ENCODE peak calls at places on chromosome 9, in four cellular contexts. X is DMS 273 treated with DMSO at 0.1 percent for 48 hours, B is KBM-7, P is neuronal stem cell. O is an unnamed sample.

GRCh38 chr9:131046093-131046380 is 37.1 kb downstream of the LAMC3 start:
- DNase-seq in X (no peak), B (no peak), P (no peak), O (no peak)

GRCh38 chr9:123615381-123615780 is 259.4 kb downstream of the CRB2 start:
- DNase-seq in X (no peak), B (no peak), P (no peak), O (no peak)

GRCh38 chr9:20024159-20024571 is 235.3 kb upstream of the SLC24A2 start:
- DNase-seq in X (no peak), B (no peak), P (no peak), O (no peak)

GRCh38 chr9:134811673-134812668 is 68.6 kb upstream of the FCN2 start:
- DNase-seq in X (peak; percentile 13), B (no peak), P (peak; percentile 42), O (no peak)

GRCh38 chr9:121160025-121160424 is 41.6 kb downstream of the RAB14 start:
- DNase-seq in X (no peak), B (peak; percentile 86), P (no peak), O (no peak)

GRCh38 chr9:70504814-70505213 is 90.4 kb upstream of the KLF9 start:
- DNase-seq in X (no peak), B (peak; percentile 62), P (no peak), O (no peak)

GRCh38 chr9:107465467-107466451 is 23.8 kb downstream of the KLF4 start:
- DNase-seq in X (no peak), B (peak; percentile 54), P (peak; percentile 51), O (no peak)

GRCh38 chr9:72579190-72579589 is 57.8 kb downstream of the TMC1 start:
- DNase-seq in X (no peak), B (no peak), P (no peak), O (no peak)

GRCh38 chr9:36905101-36906066 is 128.7 kb downstream of the PAX5 start:
- DNase-seq in X (no peak), B (no peak), P (no peak), O (no peak)

GRCh38 chr9:111131219-111131618 is 92.9 kb upstream of the LPAR1 start:
- DNase-seq in X (no peak), B (no peak), P (no peak), O (no peak)

GRCh38 chr9:14277202-14277601 is 36.7 kb downstream of the NFIB start:
- DNase-seq in X (no peak), B (no peak), P (no peak), O (no peak)

GRCh38 chr9:34343090-34343489 is 13.7 kb downstream of the NUDT2 start:
- DNase-seq in X (no peak), B (no peak), P (no peak), O (no peak)

GRCh38 chr9:133461975-133462374 is 2.2 kb downstream of the CACFD1 start:
- DNase-seq in X (no peak), B (no peak), P (no peak), O (no peak)

GRCh38 chr9:86041331-86041741 is 58.0 kb downstream of the GOLM1 start:
- DNase-seq in X (no peak), B (no peak), P (no peak), O (no peak)

GRCh38 chr9:23541976-23542375 is 284.1 kb downstream of the ELAVL2 start:
- DNase-seq in X (no peak), B (no peak), P (no peak), O (no peak)

GRCh38 chr9:79768199-79768598 is 196.4 kb downstream of the TLE4 start:
- DNase-seq in X (no peak), B (no peak), P (no peak), O (no peak)

GRCh38 chr9:83140061-83140460 is 77.1 kb upstream of the RASEF start:
- DNase-seq in X (no peak), B (no peak), P (no peak), O (no peak)

GRCh38 chr9:134778156-134778555 is 102.5 kb upstream of the FCN2 start:
- DNase-seq in X (no peak), B (no peak), P (no peak), O (no peak)

GRCh38 chr9:87950765-87951488 is 23.4 kb downstream of the CDK20 start:
- DNase-seq in X (no peak), B (peak; percentile 54), P (peak; percentile 24), O (no peak)

GRCh38 chr9:96618209-96619108 is 1.2 kb downstream of the CDC14B start:
- DNase-seq in X (no peak), B (peak; percentile 30), P (no peak), O (no peak)

GRCh38 chr9:108244676-108245075 is 611.1 kb downstream of the ACTL7B start:
- DNase-seq in X (no peak), B (no peak), P (no peak), O (no peak)

GRCh38 chr9:87276327-87276841 is 221.3 kb upstream of the DAPK1 start:
- DNase-seq in X (no peak), B (no peak), P (no peak), O (no peak)

GRCh38 chr9:112380102-112380581 is at the start of gene HSDL2:
- DNase-seq in X (no peak), B (no peak), P (no peak), O (no peak)

GRCh38 chr9:123401879-123402513 is 46.0 kb downstream of the CRB2 start:
- DNase-seq in X (peak; percentile 6), B (peak; percentile 58), P (peak; percentile 64), O (no peak)

GRCh38 chr9:7045361-7045760 is 287.6 kb downstream of the KDM4C start:
- DNase-seq in X (no peak), B (no peak), P (no peak), O (no peak)

GRCh38 chr9:7869340-7869739 is 69.8 kb upstream of the DMAC1 start:
- DNase-seq in X (no peak), B (no peak), P (no peak), O (no peak)

GRCh38 chr9:2228132-2228531 is 213.0 kb downstream of the SMARCA2 start:
- DNase-seq in X (no peak), B (peak; percentile 79), P (peak; percentile 17), O (no peak)

GRCh38 chr9:71680189-71680983 is 87.9 kb downstream of the CEMIP2 start:
- DNase-seq in X (no peak), B (no peak), P (no peak), O (no peak)

GRCh38 chr9:34929506-34930102 is 28.5 kb upstream of the PHF24 start:
- DNase-seq in X (no peak), B (peak; percentile 20), P (peak; percentile 23), O (no peak)

O was measured in T-helper 22 cell.